ENCODE peak calls at places on chromosomes 2 and 18, in ten cellular contexts. Z, K, B, I, A, E, Q, O, G and H are unnamed samples.

GRCh38 chr2:68660658-68661057 is 17.3 kb downstream of the PROKR1 start:
- DNase-seq in Z (no peak), K (no peak), B (no peak), I (no peak), A (no peak), E (no peak), Q (no peak), O (no peak), G (no peak), H (no peak)

GRCh38 chr2:88601302-88601701 is 26.0 kb downstream of the EIF2AK3 start:
- DNase-seq in Z (peak; percentile 42), K (no peak), B (peak; percentile 36), I (no peak), A (no peak), E (no peak), Q (peak; percentile 34), O (no peak), G (no peak), H (no peak)

GRCh38 chr2:10322973-10323372 is 20.3 kb downstream of the HPCAL1 start:
- DNase-seq in Z (no peak), K (no peak), B (no peak), I (no peak), A (no peak), E (no peak), Q (no peak), O (no peak), G (no peak), H (no peak)

GRCh38 chr18:46061387-46061786 is 10.7 kb downstream of the PSTPIP2 start:
- DNase-seq in Z (no peak), K (no peak), B (no peak), I (peak; percentile 30), A (no peak), E (no peak), Q (no peak), O (no peak), G (no peak), H (no peak)

GRCh38 chr2:106638609-106639008 is 151.4 kb downstream of the CD8B2 start:
- DNase-seq in Z (no peak), K (no peak), B (no peak), I (no peak), A (no peak), E (no peak), Q (no peak), O (no peak), G (no peak), H (no peak)

GRCh38 chr18:12420831-12421421 is 13.2 kb downstream of the PRELID3A start:
- DNase-seq in Z (peak; percentile 38), K (no peak), B (no peak), I (no peak), A (no peak), E (no peak), Q (no peak), O (no peak), G (no peak), H (no peak)

GRCh38 chr2:232927041-232927792 is 57.2 kb downstream of the SNORC start:
- DNase-seq in Z (no peak), K (no peak), B (no peak), I (no peak), A (peak; percentile 27), E (no peak), Q (peak; percentile 36), O (no peak), G (no peak), H (no peak)

GRCh38 chr2:240126731-240127130 is 9.4 kb downstream of the COPS9 start:
- DNase-seq in Z (no peak), K (no peak), B (no peak), I (no peak), A (no peak), E (peak; percentile 9), Q (no peak), O (no peak), G (no peak), H (no peak)

GRCh38 chr2:207141381-207141780 is 24.4 kb downstream of the KLF7 start:
- DNase-seq in Z (no peak), K (no peak), B (no peak), I (no peak), A (no peak), E (no peak), Q (no peak), O (no peak), G (no peak), H (no peak)

DNA sequence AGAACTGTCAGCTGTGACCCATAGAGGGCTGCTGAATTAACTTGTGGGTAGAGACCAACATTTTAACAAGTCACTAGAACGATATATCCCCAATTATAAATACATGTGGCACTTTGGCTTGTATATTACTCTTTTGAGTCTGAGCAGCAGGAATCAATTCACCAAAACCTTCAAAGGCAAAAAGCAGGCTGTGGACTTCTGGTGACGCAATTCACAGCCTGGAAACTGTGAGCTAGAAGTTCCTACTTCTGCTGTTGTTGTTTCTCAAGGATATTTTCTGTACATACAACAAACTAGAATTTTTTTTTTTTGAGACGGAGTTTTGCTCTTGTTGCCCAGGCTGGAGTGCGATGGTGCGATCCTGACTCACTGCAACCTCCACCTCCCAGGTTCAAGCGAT is 37.3 kb downstream of the PTCD3 start:
- DNase-seq in Z (no peak), K (no peak), B (no peak), I (no peak), A (no peak), E (no peak), Q (no peak), O (no peak), G (no peak), H (no peak)
- H3K36me3 ChIP-seq in Z (peaks cover 4% of the 10 kb centered on the region), K (no peaks in the 10 kb centered on the region), B (peaks cover 53% of the 10 kb centered on the region), I (peaks cover 92% of the 10 kb centered on the region), A (peaks cover 100% of the 10 kb centered on the region), E (peaks cover 99% of the 10 kb centered on the region), Q (peaks cover 12% of the 10 kb centered on the region), O (peaks cover 11% of the 10 kb centered on the region), G (no peaks in the 10 kb centered on the region), H (peaks cover 2% of the 10 kb centered on the region)

DNA sequence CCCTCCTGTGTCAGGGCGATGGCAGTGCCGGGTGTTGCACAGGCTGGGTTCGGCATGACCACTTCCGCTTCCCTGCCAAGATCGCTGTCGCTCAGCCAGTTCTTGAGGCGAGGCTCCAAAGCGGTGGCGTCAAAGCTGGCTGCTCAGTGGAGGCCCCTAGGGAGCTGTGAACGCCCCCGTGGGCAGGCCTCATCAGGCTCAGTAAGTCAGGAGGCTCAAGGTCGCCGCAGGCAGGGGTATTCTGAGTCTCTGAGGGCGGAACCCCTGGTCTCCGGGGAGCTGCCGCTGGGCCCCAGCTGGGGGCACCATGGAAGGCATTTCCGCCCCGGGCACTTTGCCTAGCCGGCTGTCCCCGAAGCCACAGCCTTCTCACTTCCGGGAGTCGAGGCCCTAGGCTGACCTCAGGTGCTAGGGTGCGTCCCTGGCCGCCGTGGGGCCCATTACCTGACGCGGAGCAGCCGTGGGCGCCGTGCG is 210.4 kb downstream of the SOCS6 start:
- DNase-seq in Z (no peak), K (no peak), B (no peak), I (peak; percentile 5), A (no peak), E (no peak), Q (no peak), O (no peak), G (no peak), H (no peak)
- H3K4me3 ChIP-seq in Z (no peak overlapping the region), K (no peak overlapping the region), B (no peak overlapping the region), I (no peak overlapping the region), A (no peak overlapping the region), E (no peak overlapping the region), Q (no peak overlapping the region), O (no peak overlapping the region), G (no peak overlapping the region), H (no peak overlapping the region)

DNA sequence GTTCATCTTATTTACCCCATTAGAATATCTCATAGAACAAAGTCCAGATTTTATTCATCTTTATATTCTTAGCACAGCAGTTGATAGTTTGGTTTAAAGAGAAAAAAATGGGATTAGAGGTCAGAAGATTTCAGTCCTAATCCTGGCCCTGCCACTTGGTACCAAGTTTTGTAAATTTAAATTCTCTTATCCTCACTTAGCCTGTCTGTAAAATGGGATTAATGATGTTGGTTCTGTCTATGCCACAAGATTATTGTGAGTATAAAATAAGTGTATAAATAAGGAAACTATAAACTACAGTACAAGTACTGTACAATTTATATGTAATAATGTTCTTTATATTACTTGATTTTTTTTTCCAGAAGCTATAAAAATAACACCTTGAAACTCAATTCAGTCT is 17.1 kb upstream of the DRC1 start:
- DNase-seq in Z (no peak), K (no peak), B (no peak), I (no peak), A (no peak), E (no peak), Q (no peak), O (no peak), G (no peak), H (no peak)
- H3K36me3 ChIP-seq in Z (no peaks in the 10 kb centered on the region), K (no peaks in the 10 kb centered on the region), B (peaks cover 14% of the 10 kb centered on the region), I (peaks cover 90% of the 10 kb centered on the region), A (peaks cover 80% of the 10 kb centered on the region), E (peaks cover 26% of the 10 kb centered on the region), Q (peaks cover 2% of the 10 kb centered on the region), O (no peaks in the 10 kb centered on the region), G (no peaks in the 10 kb centered on the region), H (no peaks in the 10 kb centered on the region)

GRCh38 chr2:190545756-190546385 is 11.3 kb upstream of the NEMP2 start:
- DNase-seq in Z (no peak), K (no peak), B (peak; percentile 65), I (no peak), A (no peak), E (no peak), Q (peak; percentile 67), O (no peak), G (no peak), H (no peak)
- H3K4me3 ChIP-seq in Z (no peak overlapping the region), K (no peak overlapping the region), B (no peak overlapping the region), I (no peak overlapping the region), A (no peak overlapping the region), E (peak overlapping the region; percentile 42), Q (peak overlapping the region; percentile 28), O (no peak overlapping the region), G (no peak overlapping the region), H (no peak overlapping the region)